ENCODE peak calls at places on chromosomes 2 and 18, in five cellular contexts. A is B cell; T is type B pancreatic cell; O is CD8-positive, alpha-beta T cell; N is retinal pigment epithelial cell. C is an unnamed sample.

GRCh38 chr2:150679456-150680120 is 192.1 kb upstream of the RND3 start:
- DNase-seq in A (no peak), N (peak; percentile 34), T (no peak), O (no peak), C (no peak)

GRCh38 chr2:63056309-63057065 is 5.9 kb downstream of the OTX1 start:
- DNase-seq in T (no peak), A (no peak), N (no peak), O (no peak), C (no peak)

GRCh38 chr2:240989451-240990265 is 8.8 kb upstream of the SNED1 start:
- DNase-seq in N (no peak), A (no peak), O (no peak), T (no peak), C (peak; percentile 87)

GRCh38 chr18:69755856-69756496 is 191.7 kb downstream of the CD226 start:
- DNase-seq in O (no peak), A (no peak), N (no peak), T (no peak), C (no peak)

GRCh38 chr2:198441246-198441645 is 636.9 kb downstream of the PLCL1 start:
- DNase-seq in N (no peak), A (no peak), O (no peak), T (no peak), C (no peak)

GRCh38 chr2:23484767-23485166 is 99.8 kb downstream of the KLHL29 start:
- DNase-seq in O (no peak), N (no peak), T (no peak), A (no peak), C (peak; percentile 43)

GRCh38 chr2:120430957-120431356 is 85.0 kb downstream of the INHBB start:
- DNase-seq in A (no peak), T (no peak), N (no peak), O (no peak), C (peak; percentile 76)

GRCh38 chr18:70337139-70337972 is 48.5 kb downstream of the SOCS6 start:
- DNase-seq in N (peak; percentile 74), O (no peak), A (no peak), T (no peak), C (no peak)

GRCh38 chr2:224284134-224284946 is 117.6 kb downstream of the FAM124B start:
- DNase-seq in A (no peak), T (no peak), O (peak; percentile 29), N (no peak), C (no peak)

GRCh38 chr2:203623104-203623503 is 83.3 kb upstream of the CD28 start:
- DNase-seq in O (no peak), T (no peak), N (no peak), A (no peak), C (no peak)

GRCh38 chr2:157838442-157839161 is 37.5 kb downstream of the ACVR1 start:
- DNase-seq in A (no peak), N (no peak), T (no peak), O (no peak), C (no peak)

GRCh38 chr2:71672640-71673401 is 219.5 kb downstream of the DYSF start:
- DNase-seq in N (no peak), A (no peak), O (no peak), T (no peak), C (peak; percentile 65)

GRCh38 chr2:15730545-15731212 is 139.0 kb downstream of the DDX1 start:
- DNase-seq in A (no peak), O (no peak), N (peak; percentile 97), T (no peak), C (peak; percentile 97)

GRCh38 chr2:118055512-118056164 is 32.6 kb upstream of the INSIG2 start:
- DNase-seq in T (no peak), O (no peak), A (peak; percentile 69), N (no peak), C (no peak)

GRCh38 chr2:183070942-183071844 is 7.4 kb upstream of the DUSP19 start:
- DNase-seq in O (no peak), N (no peak), A (no peak), T (no peak), C (peak; percentile 90)

GRCh38 chr18:48361801-48362200 is 47.4 kb downstream of the ZBTB7C start:
- DNase-seq in O (no peak), A (no peak), N (no peak), T (peak; percentile 50), C (peak; percentile 59)

GRCh38 chr2:108911807-108912628 is 77.0 kb downstream of the EDAR start:
- DNase-seq in O (no peak), A (no peak), T (peak; percentile 61), N (no peak), C (no peak)

GRCh38 chr2:54122939-54123338 is 7.5 kb downstream of the ACYP2 start:
- DNase-seq in N (no peak), T (no peak), A (no peak), O (no peak), C (no peak)

GRCh38 chr2:45691152-45691551 is 39.7 kb downstream of the PRKCE start:
- DNase-seq in N (no peak), A (no peak), O (no peak), T (no peak), C (no peak)

DNA sequence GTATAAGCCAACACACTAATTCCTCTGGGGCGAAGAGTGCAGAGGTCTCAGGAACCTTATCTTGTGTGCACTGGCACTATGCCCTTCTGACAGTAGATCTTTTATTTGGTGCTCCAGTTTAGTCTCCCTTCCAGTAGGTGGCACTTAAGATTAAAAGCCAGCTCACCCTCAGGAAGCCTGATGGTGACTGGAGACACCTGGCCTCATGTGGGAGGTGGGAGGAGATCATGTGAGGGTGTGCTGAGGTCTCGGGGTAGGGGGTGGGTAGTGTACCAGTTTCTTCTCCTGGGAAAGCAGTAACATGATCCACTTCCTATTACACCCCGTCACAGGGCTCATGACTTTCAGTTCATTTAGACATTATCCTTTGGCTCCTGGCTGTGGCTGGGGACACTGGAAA is 654.9 kb downstream of the ADCYAP1 start:
- DNase-seq in N (peak; percentile 32), O (no peak), A (no peak), T (no peak), C (no peak)
- TF ChIP-seq CTCF in N (no peak), O (no peak), A (no peak), T (no peak), C (no peak)

GRCh38 chr2:64625352-64626145 is 28.2 kb downstream of the SERTAD2 start:
- DNase-seq in N (no peak), A (peak; percentile 27), O (no peak), T (no peak), C (no peak)
- TF ChIP-seq CTCF in N (no peak), A (no peak), O (no peak), T (peak; percentile 46), C (peak; percentile 28)

GRCh38 chr2:59754336-59754735 is 799.1 kb downstream of the BCL11A start:
- DNase-seq in A (no peak), N (no peak), T (no peak), O (no peak), C (no peak)
- TF ChIP-seq CTCF in A (no peak), N (no peak), T (peak; percentile 18), O (no peak), C (peak; percentile 17)

DNA sequence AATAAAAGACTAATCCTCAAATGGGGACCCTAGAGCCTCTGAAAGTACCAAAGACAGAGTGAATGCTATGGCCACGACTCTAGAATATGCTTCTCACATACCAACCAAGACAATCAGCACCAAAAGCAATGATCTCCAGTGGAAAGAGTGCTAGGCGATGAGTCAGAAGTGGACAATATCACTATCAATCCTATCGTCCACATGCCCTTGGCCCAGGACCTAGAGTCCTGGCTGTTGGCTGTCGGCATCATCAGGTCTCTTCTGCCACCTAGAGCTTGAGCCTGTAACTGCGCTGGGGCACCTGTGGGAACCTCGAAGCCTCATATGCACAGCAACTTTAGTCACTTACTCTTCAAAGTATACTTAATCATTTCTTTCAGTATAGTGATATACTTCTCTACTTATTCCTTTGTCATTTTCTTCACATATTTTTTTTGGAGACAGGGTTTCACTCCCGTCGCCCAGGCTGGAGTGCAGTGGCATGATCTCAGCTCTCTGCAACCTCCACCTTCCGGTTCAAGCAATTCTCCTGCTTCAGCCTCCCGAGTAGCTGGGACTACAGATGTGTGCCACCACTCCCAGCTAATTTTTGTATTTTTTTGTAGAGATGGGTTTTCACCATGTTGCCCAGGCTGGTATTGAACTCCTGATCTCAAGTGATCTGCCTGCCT is 29.7 kb downstream of the NOL10 start:
- DNase-seq in A (no peak), T (no peak), O (peak; percentile 15), N (peak; percentile 2), C (no peak)
- TF ChIP-seq CTCF in A (peak; percentile 67), T (peak; percentile 80), O (peak; percentile 29), N (peak; percentile 77), C (peak; percentile 85)

GRCh38 chr2:98757904-98758421 is 27.0 kb upstream of the MGAT4A start:
- DNase-seq in O (peak; percentile 65), A (peak; percentile 76), T (no peak), N (peak; percentile 41), C (no peak)
- TF ChIP-seq CTCF in O (no peak), A (no peak), T (no peak), N (no peak), C (peak; percentile 36)

GRCh38 chr2:105782123-105782522 is 37.4 kb downstream of the NCK2 start:
- DNase-seq in O (no peak), T (no peak), A (no peak), N (no peak), C (no peak)
- TF ChIP-seq CTCF in O (peak; percentile 62), T (no peak), A (no peak), N (peak; percentile 17), C (peak; percentile 39)

GRCh38 chr2:105768176-105768575 is 23.5 kb downstream of the NCK2 start:
- DNase-seq in O (no peak), T (no peak), N (no peak), A (no peak), C (no peak)

GRCh38 chr2:105768961-105769452 is 24.3 kb downstream of the NCK2 start:
- DNase-seq in O (no peak), N (no peak), T (no peak), A (no peak), C (no peak)

GRCh38 chr2:105771841-105772240 is 27.1 kb downstream of the NCK2 start:
- DNase-seq in A (no peak), N (no peak), O (no peak), T (no peak), C (no peak)

GRCh38 chr2:105770162-105770561 is 25.4 kb downstream of the NCK2 start:
- DNase-seq in O (no peak), A (no peak), N (no peak), T (no peak), C (no peak)

DNA sequence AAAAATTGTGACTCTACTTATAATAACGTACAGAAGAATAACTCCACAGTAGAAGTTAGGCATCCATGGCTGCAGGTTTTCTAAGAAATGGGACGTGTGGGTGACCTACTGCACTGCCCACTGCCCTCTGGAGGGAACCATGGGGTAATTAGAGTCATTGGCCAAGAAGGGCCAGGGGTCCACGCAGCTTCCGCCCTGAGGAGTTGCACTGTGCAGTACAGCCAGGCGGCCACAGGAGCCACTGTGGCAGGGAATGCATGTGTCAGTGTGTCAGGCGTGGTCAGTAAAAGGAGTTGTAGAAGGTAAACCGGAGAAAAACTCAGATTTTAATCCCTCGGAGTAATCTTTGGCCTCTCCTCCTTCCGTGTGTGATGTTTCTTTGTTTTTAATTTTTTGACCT is 24.8 kb downstream of the NCK2 start:
- DNase-seq in T (no peak), O (no peak), N (no peak), A (no peak), C (no peak)
- TF ChIP-seq CTCF in T (peak; percentile 62), O (no peak), N (peak; percentile 51), A (no peak), C (peak; percentile 34)